ENCODE peak calls at places on chromosome 16, in eight cellular contexts. G, X, V, A, U, N, K and M are unnamed samples.

GRCh38 chr16:74651841-74652240 is 14.8 kb downstream of the RFWD3 start:
- DNase-seq in G (no peak), X (no peak), V (no peak), A (no peak), U (no peak), N (no peak), K (peak; percentile 22), M (no peak)

GRCh38 chr16:89922884-89923639 is at the start of gene TUBB3:
- DNase-seq in G (peak; percentile 3), X (peak; percentile 44), V (no peak), A (no peak), U (peak; percentile 78), N (peak; percentile 35), K (peak; percentile 78), M (peak; percentile 81)

GRCh38 chr16:2592786-2593185 is 55.0 kb downstream of the PDPK1 start:
- DNase-seq in G (no peak), X (no peak), V (no peak), A (no peak), U (no peak), N (no peak), K (no peak), M (no peak)

GRCh38 chr16:3141781-3142311 is 7.0 kb downstream of the ZNF213 start:
- DNase-seq in G (no peak), X (no peak), V (no peak), A (no peak), U (no peak), N (no peak), K (no peak), M (peak; percentile 40)

GRCh38 chr16:20904507-20905079 is 4.0 kb downstream of the LYRM1 start:
- DNase-seq in G (peak; percentile 73), X (peak; percentile 85), V (no peak), A (no peak), U (no peak), N (no peak), K (peak; percentile 75), M (peak; percentile 66)

GRCh38 chr16:16007743-16008111 is 58.3 kb downstream of the ABCC1 start:
- DNase-seq in G (peak; percentile 29), X (no peak), V (no peak), A (no peak), U (no peak), N (no peak), K (no peak), M (no peak)

GRCh38 chr16:3656491-3657468 is 2.3 kb downstream of the DNASE1 start:
- DNase-seq in G (no peak), X (no peak), V (no peak), A (no peak), U (no peak), N (no peak), K (no peak), M (no peak)

GRCh38 chr16:13095061-13095460 is 193.7 kb downstream of the SHISA9 start:
- DNase-seq in G (no peak), X (no peak), V (no peak), A (no peak), U (no peak), N (no peak), K (no peak), M (no peak)

GRCh38 chr16:83615553-83615952 is 192.2 kb upstream of the HSBP1 start:
- DNase-seq in G (no peak), X (no peak), V (no peak), A (no peak), U (no peak), N (no peak), K (no peak), M (no peak)

GRCh38 chr16:678858-679807 is 1.1 kb upstream of the STUB1 start:
- DNase-seq in G (peak; percentile 26), X (peak; percentile 45), V (no peak), A (no peak), U (peak; percentile 41), N (peak; percentile 58), K (peak; percentile 12), M (peak; percentile 70)

GRCh38 chr16:89944773-89945172 is 3.8 kb upstream of the DEF8 start:
- DNase-seq in G (no peak), X (no peak), V (no peak), A (no peak), U (no peak), N (no peak), K (no peak), M (no peak)

GRCh38 chr16:89491238-89491869 is 993 bp upstream of the ANKRD11 start:
- DNase-seq in G (peak; percentile 73), X (no peak), V (no peak), A (no peak), U (no peak), N (no peak), K (peak; percentile 3), M (no peak)

GRCh38 chr16:88785106-88785924 is at the start of gene PIEZO1:
- DNase-seq in G (peak; percentile 30), X (peak; percentile 74), V (peak; percentile 63), A (peak; percentile 70), U (no peak), N (peak; percentile 82), K (peak; percentile 53), M (peak; percentile 71)

GRCh38 chr16:1789643-1790045 is 3.9 kb downstream of the IGFALS start:
- DNase-seq in G (no peak), X (no peak), V (no peak), A (no peak), U (no peak), N (no peak), K (no peak), M (no peak)

GRCh38 chr16:50121721-50122445 is 31.2 kb upstream of the TENT4B start:
- DNase-seq in G (no peak), X (no peak), V (no peak), A (no peak), U (no peak), N (no peak), K (no peak), M (no peak)

GRCh38 chr16:30054959-30055553 is 10.5 kb upstream of the ALDOA start:
- DNase-seq in G (peak; percentile 17), X (peak; percentile 28), V (no peak), A (no peak), U (no peak), N (no peak), K (peak; percentile 58), M (no peak)

GRCh38 chr16:2530629-2531318 is 434 bp downstream of the CEMP1 start:
- DNase-seq in G (no peak), X (no peak), V (no peak), A (no peak), U (no peak), N (no peak), K (no peak), M (no peak)